ENCODE peak calls at places on chromosomes 6 and 20, in nine cellular contexts. S, P, Y, T, E, D, H, U and O are unnamed samples.

GRCh38 chr20:62804021-62804631 is 509 bp upstream of the OGFR start:
- DNase-seq in S (no peak), P (no peak), Y (no peak), T (no peak), E (no peak), D (no peak), H (no peak), U (no peak), O (peak)

GRCh38 chr20:25081065-25081729 is 744 bp downstream of the VSX1 start:
- DNase-seq in S (no peak), P (no peak), Y (no peak), T (no peak), E (no peak), D (no peak), H (peak), U (no peak), O (no peak)

GRCh38 chr6:125066964-125067363 is 86.6 kb upstream of the TPD52L1 start:
- DNase-seq in S (no peak), P (no peak), Y (no peak), T (no peak), E (no peak), D (no peak), H (no peak), U (peak), O (no peak)

GRCh38 chr20:62887147-62887859 is 25.7 kb upstream of the TCFL5 start:
- DNase-seq in S (no peak), P (peak), Y (no peak), T (peak), E (no peak), D (no peak), H (no peak), U (peak), O (no peak)

GRCh38 chr6:100181309-100181708 is 187.3 kb upstream of the MCHR2 start:
- DNase-seq in S (no peak), P (no peak), Y (no peak), T (no peak), E (no peak), D (no peak), H (no peak), U (no peak), O (no peak)

GRCh38 chr6:25485820-25486559 is 166.0 kb upstream of the SCGN start:
- DNase-seq in S (no peak), P (peak), Y (no peak), T (peak), E (no peak), D (no peak), H (no peak), U (no peak), O (no peak)

GRCh38 chr20:50038574-50038991 is 55.8 kb downstream of the SNAI1 start:
- DNase-seq in S (no peak), P (no peak), Y (no peak), T (no peak), E (no peak), D (no peak), H (no peak), U (no peak), O (no peak)

GRCh38 chr6:35036828-35037095 is 104.4 kb downstream of the TCP11 start:
- DNase-seq in S (no peak), P (no peak), Y (no peak), T (no peak), E (no peak), D (no peak), H (no peak), U (no peak), O (no peak)

GRCh38 chr20:33703498-33704137 is 16.5 kb downstream of the PXMP4 start:
- DNase-seq in S (no peak), P (no peak), Y (no peak), T (no peak), E (no peak), D (no peak), H (no peak), U (no peak), O (no peak)

GRCh38 chr6:52511572-52512151 is 65.2 kb downstream of the TRAM2 start:
- DNase-seq in S (no peak), P (no peak), Y (no peak), T (no peak), E (no peak), D (no peak), H (no peak), U (peak), O (no peak)

GRCh38 chr20:17226410-17227198 is at the start of gene PCSK2:
- DNase-seq in S (peak), P (peak), Y (no peak), T (peak), E (peak), D (peak), H (peak), U (peak), O (no peak)

GRCh38 chr20:53672484-53673129 is 79.0 kb upstream of the ZNF217 start:
- DNase-seq in S (no peak), P (no peak), Y (no peak), T (no peak), E (no peak), D (no peak), H (no peak), U (peak), O (no peak)

GRCh38 chr20:4261333-4262284 is 246.3 kb upstream of the RNF24 start:
- DNase-seq in S (no peak), P (no peak), Y (no peak), T (no peak), E (no peak), D (no peak), H (no peak), U (peak), O (no peak)

GRCh38 chr6:5967594-5967993 is 39.1 kb downstream of the NRN1 start:
- DNase-seq in S (no peak), P (no peak), Y (no peak), T (no peak), E (no peak), D (no peak), H (no peak), U (no peak), O (no peak)

GRCh38 chr20:58942549-58942948 is 38.5 kb upstream of the NELFCD start:
- DNase-seq in S (no peak), P (no peak), Y (peak), T (no peak), E (no peak), D (no peak), H (no peak), U (no peak), O (no peak)

GRCh38 chr20:41424546-41424945 is 57.9 kb upstream of the EMILIN3 start:
- DNase-seq in S (no peak), P (no peak), Y (no peak), T (no peak), E (no peak), D (no peak), H (no peak), U (peak), O (no peak)

GRCh38 chr6:114210467-114210866 is 132.4 kb downstream of the HS3ST5 start:
- DNase-seq in S (no peak), P (no peak), Y (no peak), T (no peak), E (no peak), D (no peak), H (no peak), U (no peak), O (no peak)

GRCh38 chr20:10061641-10062040 is 26.9 kb downstream of the ANKEF1 start:
- DNase-seq in S (no peak), P (no peak), Y (no peak), T (no peak), E (no peak), D (no peak), H (no peak), U (no peak), O (no peak)

GRCh38 chr20:38304845-38305447 is 990 bp downstream of the BPI start:
- DNase-seq in S (peak), P (no peak), Y (no peak), T (peak), E (no peak), D (no peak), H (peak), U (no peak), O (peak)

DNA sequence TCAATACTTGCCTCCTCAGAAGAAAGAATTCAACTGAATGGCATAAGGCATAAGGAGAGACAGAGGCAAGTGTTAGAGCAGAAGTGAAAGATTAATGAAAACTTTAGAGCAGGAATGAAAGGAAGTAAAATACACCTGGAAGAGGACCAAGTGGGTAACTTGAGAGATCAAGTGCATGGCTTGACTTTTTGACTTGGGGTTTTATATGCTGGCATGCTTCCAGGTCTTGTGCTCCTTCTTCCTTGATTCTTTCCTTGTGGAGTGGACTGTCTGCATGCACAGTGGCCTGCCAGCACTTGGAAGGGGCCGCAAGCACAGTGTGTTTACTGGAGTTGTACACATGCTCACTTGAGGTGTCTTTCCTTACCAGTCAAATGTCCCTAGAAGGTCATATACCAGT is 222.1 kb upstream of the UFL1 start:
- DNase-seq in S (no peak), P (no peak), Y (no peak), T (no peak), E (no peak), D (no peak), H (no peak), U (no peak), O (no peak)
- TF ChIP-seq CTCF in S (no peak), P (no peak), Y (no peak), T (no peak), E (no peak), D (no peak), H (no peak), U (no peak), O (no peak)

DNA sequence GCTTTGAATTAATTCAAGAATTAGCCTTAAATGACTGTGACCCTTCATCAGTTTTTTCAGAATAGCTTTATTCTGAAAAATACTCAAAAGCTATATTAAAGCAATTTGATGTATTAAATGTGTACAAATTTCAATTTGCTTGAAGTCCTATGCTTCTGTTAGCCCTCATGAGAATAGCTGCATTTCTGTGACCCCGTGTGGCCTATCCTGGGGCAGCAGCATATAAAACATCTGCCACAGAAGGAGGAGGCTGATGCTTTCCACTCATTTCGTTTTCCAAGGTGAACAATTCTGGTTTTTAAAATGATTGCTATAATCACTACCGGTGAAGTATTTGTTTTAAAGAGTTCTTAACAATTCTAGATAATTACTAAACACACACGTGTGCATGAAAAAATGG is 360.3 kb downstream of the BTBD9 start:
- DNase-seq in S (no peak), P (no peak), Y (no peak), T (no peak), E (no peak), D (no peak), H (no peak), U (no peak), O (no peak)
- TF ChIP-seq CTCF in S (no peak), P (peak), Y (no peak), T (no peak), E (peak), D (no peak), H (no peak), U (no peak), O (peak)

GRCh38 chr20:56360133-56360898 is 1.5 kb downstream of the FAM210B start:
- DNase-seq in S (no peak), P (no peak), Y (no peak), T (no peak), E (no peak), D (no peak), H (no peak), U (no peak), O (no peak)
- TF ChIP-seq CTCF in S (no peak), P (no peak), Y (no peak), T (no peak), E (no peak), D (no peak), H (no peak), U (no peak), O (no peak)

DNA sequence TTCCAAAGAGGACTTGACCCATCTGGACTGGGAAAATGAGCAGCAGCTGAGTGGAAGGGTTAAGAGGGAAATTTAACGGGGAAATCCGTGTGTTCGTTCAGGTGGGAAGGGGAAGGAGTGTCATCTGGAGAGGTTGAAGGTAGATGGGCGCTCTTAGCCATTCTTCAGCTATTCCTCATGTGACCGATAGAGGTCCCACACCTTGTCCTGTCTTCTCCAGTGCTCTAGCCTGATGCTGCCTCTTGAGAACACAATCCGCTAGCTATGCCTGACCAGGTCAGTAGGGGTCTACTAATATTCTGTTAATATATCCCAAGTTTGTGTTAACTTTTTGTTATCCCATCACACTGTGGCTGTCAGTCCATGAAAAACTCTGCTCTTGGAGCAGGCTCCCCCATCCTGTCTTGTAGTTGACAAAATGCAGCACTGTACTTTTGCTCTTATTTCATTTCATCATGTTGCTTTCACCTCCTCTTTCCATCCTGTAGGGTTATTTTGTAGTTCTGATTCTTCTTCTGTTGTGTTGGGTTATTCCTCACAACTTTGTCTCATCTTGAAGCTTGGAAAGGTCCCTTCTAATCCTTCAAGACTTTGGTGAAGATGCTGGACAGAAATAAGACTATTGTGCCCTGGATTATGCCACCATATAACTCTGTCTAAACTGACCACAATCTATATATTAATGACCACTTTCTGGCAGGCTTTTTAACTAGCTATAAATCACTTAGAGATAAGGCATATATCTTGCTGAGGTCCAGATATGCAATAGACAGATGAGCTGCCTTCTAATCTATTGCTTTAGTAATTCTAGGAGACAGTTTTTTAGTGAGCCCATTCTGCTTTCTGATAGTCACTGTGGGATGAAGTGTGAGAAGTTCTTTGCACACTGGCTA is 123.4 kb upstream of the SUPT3H start:
- DNase-seq in S (no peak), P (no peak), Y (no peak), T (no peak), E (no peak), D (no peak), H (no peak), U (no peak), O (peak)
- TF ChIP-seq CTCF in S (no peak), P (no peak), Y (no peak), T (peak), E (no peak), D (no peak), H (no peak), U (peak), O (peak)

DNA sequence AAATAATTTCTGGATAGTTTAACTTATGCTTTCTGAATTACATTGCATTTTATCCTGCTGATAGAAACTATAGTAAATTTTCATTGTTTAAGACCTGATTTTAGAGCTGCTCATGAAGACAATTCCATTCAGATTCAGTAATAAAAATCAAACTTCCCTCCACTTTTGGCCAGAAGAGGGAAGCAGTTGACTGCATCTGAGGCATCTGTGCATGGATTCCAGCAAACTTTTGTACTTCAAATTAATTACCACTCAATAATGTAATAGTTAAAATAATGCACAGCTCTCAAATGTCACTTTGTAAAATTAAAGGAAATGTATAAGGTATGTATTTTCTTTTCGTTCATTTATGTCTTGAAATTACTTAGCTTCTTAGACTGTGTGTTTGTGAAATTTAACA is 64.2 kb upstream of the SLC35B3 start:
- DNase-seq in S (no peak), P (no peak), Y (no peak), T (no peak), E (no peak), D (no peak), H (no peak), U (no peak), O (no peak)
- TF ChIP-seq CTCF in S (peak), P (peak), Y (peak), T (peak), E (peak), D (peak), H (no peak), U (peak), O (peak)